ENCODE peak calls at places on chromosomes 12 and 14, in seven cellular contexts. O is fibroblast of villous mesenchyme, N is uterus, C is brain microvascular endothelial cell, B is right atrium auricular region, T is type B pancreatic cell, F is A673. K is an unnamed sample.

GRCh38 chr12:26149963-26150362 is 25.1 kb upstream of the BHLHE41 start:
- DNase-seq in T (no peak), B (no peak), C (no peak), F (no peak), N (no peak), O (no peak), K (no peak)

GRCh38 chr12:79939728-79940306 is 4.9 kb upstream of the PPP1R12A start:
- DNase-seq in B (no peak), N (no peak), T (no peak), C (no peak), F (no peak), O (no peak), K (no peak)

GRCh38 chr12:92029902-92030586 is 115.6 kb downstream of the BTG1 start:
- DNase-seq in T (no peak), O (no peak), N (no peak), F (no peak), C (no peak), B (no peak), K (no peak)

GRCh38 chr12:123671876-123672275 is 963 bp downstream of the TCTN2 start:
- DNase-seq in C (no peak), N (no peak), T (no peak), O (peak; percentile 7), F (no peak), B (no peak), K (no peak)

GRCh38 chr12:3492868-3493224 is 1.8 kb downstream of the PRMT8 start:
- DNase-seq in F (no peak), N (no peak), C (no peak), T (no peak), O (no peak), B (no peak), K (no peak)

GRCh38 chr12:53234236-53234635 is 2.2 kb upstream of the RARG start:
- DNase-seq in F (peak; percentile 57), N (no peak), T (no peak), O (no peak), C (no peak), B (no peak), K (no peak)

GRCh38 chr14:91806716-91807115 is 60.6 kb downstream of the TC2N start:
- DNase-seq in N (no peak), C (no peak), T (no peak), O (no peak), F (no peak), B (no peak), K (no peak)

GRCh38 chr14:21039059-21039422 is 3.1 kb upstream of the RNASE7 start:
- DNase-seq in B (peak; percentile 90), T (no peak), F (no peak), C (no peak), N (peak; percentile 95), O (peak; percentile 67), K (no peak)

GRCh38 chr14:68412505-68413496 is 380.1 kb downstream of the ZFP36L1 start:
- DNase-seq in F (no peak), O (no peak), B (no peak), N (no peak), T (no peak), C (no peak), K (no peak)

GRCh38 chr14:76546426-76547221 is 170.7 kb downstream of the ESRRB start:
- DNase-seq in B (no peak), O (peak; percentile 5), C (no peak), F (peak; percentile 87), T (no peak), N (no peak), K (peak; percentile 62)

GRCh38 chr14:29607129-29607528 is 320.5 kb downstream of the PRKD1 start:
- DNase-seq in O (no peak), C (no peak), N (no peak), B (no peak), T (no peak), F (no peak), K (no peak)

GRCh38 chr12:132170094-132170636 is 25.9 kb downstream of the NOC4L start:
- DNase-seq in N (no peak), T (no peak), C (no peak), B (no peak), O (peak; percentile 60), F (peak; percentile 69), K (no peak)

GRCh38 chr14:31842905-31843304 is 234.2 kb upstream of the ARHGAP5 start:
- DNase-seq in C (no peak), N (no peak), T (no peak), F (no peak), B (no peak), O (peak; percentile 11), K (no peak)

GRCh38 chr14:51554339-51554920 is 97.3 kb upstream of the FRMD6 start:
- DNase-seq in C (peak; percentile 95), O (peak; percentile 53), N (no peak), B (no peak), T (no peak), F (no peak), K (no peak)

GRCh38 chr12:694734-695503 is 31.7 kb upstream of the NINJ2 start:
- DNase-seq in N (no peak), C (no peak), F (no peak), B (no peak), T (no peak), O (no peak), K (no peak)

GRCh38 chr14:27435923-27436674 is 838.3 kb upstream of the NOVA1 start:
- DNase-seq in F (no peak), O (no peak), C (no peak), T (no peak), N (no peak), B (no peak), K (no peak)

GRCh38 chr14:100633406-100633805 is 46.2 kb upstream of the BEGAIN start:
- DNase-seq in O (no peak), B (no peak), N (no peak), T (no peak), F (no peak), C (no peak), K (no peak)

GRCh38 chr14:61102549-61103466 is 121.8 kb downstream of the SLC38A6 start:
- DNase-seq in B (no peak), F (no peak), O (no peak), T (no peak), C (no peak), N (no peak), K (no peak)

GRCh38 chr12:104351023-104351983 is 47.8 kb downstream of the EID3 start:
- DNase-seq in N (no peak), O (no peak), B (peak; percentile 51), T (no peak), F (no peak), C (no peak), K (no peak)

GRCh38 chr14:41597647-41598046 is 9.0 kb upstream of the LRFN5 start:
- DNase-seq in O (peak; percentile 20), N (no peak), B (no peak), T (no peak), C (no peak), F (no peak), K (no peak)

GRCh38 chr12:115044073-115044472 is 360.1 kb upstream of the TBX3 start:
- DNase-seq in C (no peak), N (no peak), O (no peak), F (no peak), B (no peak), T (no peak), K (no peak)

GRCh38 chr12:111353603-111354295 is 15.1 kb downstream of the PHETA1 start:
- DNase-seq in B (no peak), O (no peak), N (no peak), T (no peak), F (no peak), C (no peak), K (no peak)

GRCh38 chr14:79543966-79544365 is 667.3 kb downstream of the DIO2 start:
- DNase-seq in N (no peak), T (no peak), C (peak; percentile 82), B (no peak), O (peak; percentile 50), F (peak; percentile 40), K (no peak)
- TF ChIP-seq CTCF in N (no peak), T (peak; percentile 78), C (peak; percentile 84), B (no peak), O (peak; percentile 51), F (peak; percentile 72), K (no peak)

GRCh38 chr14:106185837-106186233 is 659.5 kb downstream of the TMEM121 start:
- DNase-seq in N (no peak), B (no peak), F (peak; percentile 19), T (no peak), C (no peak), O (no peak), K (no peak)
- TF ChIP-seq CTCF in N (no peak), B (no peak), F (peak; percentile 61), T (no peak), C (no peak), O (no peak), K (peak; percentile 32)

GRCh38 chr14:53437858-53438257 is 284.7 kb upstream of the DDHD1 start:
- DNase-seq in F (no peak), N (no peak), B (no peak), O (no peak), T (no peak), C (no peak), K (no peak)
- TF ChIP-seq CTCF in F (no peak), N (no peak), B (no peak), O (no peak), T (no peak), C (no peak), K (no peak)

GRCh38 chr12:58176296-58176869 is 235.0 kb downstream of the ATP23 start:
- DNase-seq in O (peak; percentile 52), T (no peak), C (peak; percentile 59), N (no peak), F (peak; percentile 78), B (no peak), K (peak; percentile 4)
- TF ChIP-seq CTCF in O (peak; percentile 64), T (peak; percentile 76), C (peak; percentile 57), N (no peak), F (peak; percentile 74), B (peak; percentile 64), K (peak; percentile 10)

GRCh38 chr12:119024226-119024810 is 43.0 kb downstream of the SRRM4 start:
- DNase-seq in N (no peak), B (no peak), T (no peak), C (no peak), O (no peak), F (no peak), K (no peak)

GRCh38 chr12:119025786-119026185 is 44.4 kb downstream of the SRRM4 start:
- DNase-seq in C (no peak), T (no peak), N (no peak), F (no peak), O (no peak), B (no peak), K (no peak)

GRCh38 chr12:119016715-119017114 is 35.4 kb downstream of the SRRM4 start:
- DNase-seq in B (no peak), C (no peak), N (no peak), F (no peak), T (no peak), O (no peak), K (no peak)

GRCh38 chr12:119020377-119021360 is 39.3 kb downstream of the SRRM4 start:
- DNase-seq in B (no peak), T (no peak), O (no peak), N (no peak), F (peak; percentile 62), C (no peak), K (peak; percentile 19)
- TF ChIP-seq CTCF in B (peak; percentile 60), T (peak; percentile 74), O (peak; percentile 4), N (no peak), F (peak; percentile 83), C (peak; percentile 18), K (no peak)

GRCh38 chr12:49909328-49909727 is 5.6 kb upstream of the FAIM2 start:
- DNase-seq in N (no peak), C (no peak), T (no peak), B (no peak), O (no peak), F (no peak), K (no peak)
- TF ChIP-seq CTCF in N (no peak), C (no peak), T (no peak), B (no peak), O (no peak), F (no peak), K (no peak)